ENCODE peak calls at places on chromosomes 13 and 19, in nine cellular contexts. W is non-pigmented ciliary epithelial cell; J is progenitor cell of endocrine pancreas; T is amygdala; N is omental fat pad; F is cardiac fibroblast; X is ascending aorta; Y is RWPE1; R is activated naive CD4-positive, alpha-beta T cell. B is an unnamed sample.

GRCh38 chr19:39498262-39499081 is at the start of gene DLL3:
- DNase-seq in N (no peak), T (no peak), F (no peak), J (no peak), Y (no peak), R (no peak), X (no peak), W (no peak), B (peak)

GRCh38 chr19:40658031-40658430 is 32.4 kb downstream of the NUMBL start:
- DNase-seq in R (no peak), F (no peak), X (no peak), J (no peak), T (no peak), Y (no peak), W (no peak), N (no peak), B (no peak)

GRCh38 chr19:16820056-16820455 is 9.1 kb upstream of the SIN3B start:
- DNase-seq in T (no peak), Y (no peak), R (no peak), W (no peak), F (no peak), X (no peak), N (no peak), J (no peak), B (no peak)

GRCh38 chr13:54758795-54759194 is 1730.2 kb downstream of the OLFM4 start:
- DNase-seq in T (no peak), R (no peak), X (no peak), W (no peak), N (no peak), J (no peak), Y (no peak), F (no peak), B (no peak)

GRCh38 chr19:46408611-46409039 is 4.7 kb downstream of the CCDC8 start:
- DNase-seq in W (no peak), T (no peak), Y (no peak), N (peak), J (no peak), F (no peak), X (no peak), R (no peak), B (peak)

GRCh38 chr13:101424381-101425155 is 8.3 kb upstream of the NALCN start:
- DNase-seq in W (no peak), F (no peak), T (peak), X (no peak), R (no peak), Y (no peak), J (no peak), N (no peak), B (no peak)

GRCh38 chr13:28340272-28340793 is 154.6 kb downstream of the FLT1 start:
- DNase-seq in J (no peak), F (no peak), R (no peak), Y (no peak), N (no peak), X (no peak), T (no peak), W (no peak), B (no peak)

GRCh38 chr13:100588350-100589177 is at the start of gene GGACT:
- DNase-seq in X (no peak), R (peak), W (no peak), F (peak), N (peak), T (no peak), J (peak), Y (peak), B (peak)

GRCh38 chr13:92355213-92355612 is 871.4 kb upstream of the GPC6 start:
- DNase-seq in R (no peak), X (no peak), N (no peak), T (no peak), Y (no peak), W (peak), J (no peak), F (peak), B (peak)

GRCh38 chr13:94232956-94233355 is 246.5 kb downstream of the DCT start:
- DNase-seq in R (no peak), F (peak), N (no peak), T (no peak), X (no peak), Y (no peak), J (no peak), W (no peak), B (no peak)